ENCODE peak calls at places on chromosome 11, in four cellular contexts. C is GM12865; L is stimulated activated CD4-positive, alpha-beta T cell treated with anti-CD3 and anti-CD28 coated beads, Interleukin-1b, Interleukin-23, amount 100 ng/mL, for 4 hours; E is AG08396. K is an unnamed sample.

GRCh38 chr11:19853016-19853415 is 140.4 kb downstream of the NAV2 start:
- DNase-seq in L (no peak), E (peak), C (no peak), K (no peak)

GRCh38 chr11:35235944-35236666 is 97.1 kb downstream of the CD44 start:
- DNase-seq in C (no peak), E (no peak), L (peak), K (no peak)

GRCh38 chr11:3614742-3615171 is 27.0 kb downstream of the ART5 start:
- DNase-seq in E (no peak), C (peak), L (peak), K (peak)

GRCh38 chr11:36748856-36749255 is 150.8 kb upstream of the RAG2 start:
- DNase-seq in C (no peak), E (no peak), L (no peak), K (no peak)

GRCh38 chr11:64437426-64437825 is 78.5 kb downstream of the RPS6KA4 start:
- DNase-seq in C (no peak), L (no peak), E (no peak), K (no peak)

GRCh38 chr11:44028816-44029506 is 18.8 kb upstream of the ACCSL start:
- DNase-seq in E (no peak), C (no peak), L (no peak), K (no peak)

GRCh38 chr11:106695506-106695905 is 322.8 kb downstream of the GUCY1A2 start:
- DNase-seq in L (no peak), E (no peak), C (no peak), K (no peak)

GRCh38 chr11:126799974-126800373 is 200.6 kb downstream of the KIRREL3 start:
- DNase-seq in E (peak), L (no peak), C (no peak), K (no peak)

GRCh38 chr11:63535734-63536133 is 874 bp upstream of the PLAAT4 start:
- DNase-seq in C (peak), E (no peak), L (no peak), K (no peak)

GRCh38 chr11:70834984-70835560 is 417.3 kb downstream of the SHANK2 start:
- DNase-seq in C (no peak), E (no peak), L (no peak), K (no peak)

GRCh38 chr11:47912843-47913437 is 64.8 kb upstream of the NUP160 start:
- DNase-seq in C (no peak), L (no peak), E (no peak), K (no peak)

GRCh38 chr11:63212742-63213141 is 30.7 kb downstream of the SLC22A25 start:
- DNase-seq in E (peak), C (peak), L (no peak), K (no peak)

GRCh38 chr11:119855066-119855465 is 126.1 kb upstream of the NECTIN1 start:
- DNase-seq in E (no peak), C (no peak), L (no peak), K (no peak)

GRCh38 chr11:64343740-64344133 is 3.7 kb downstream of the CCDC88B start:
- DNase-seq in E (no peak), L (no peak), C (no peak), K (no peak)

K was measured in memory B cell.